ENCODE peak calls at places on chromosomes 7 and 10, in ten cellular contexts. S is sciatic nerve; U is pancreas; J is T-cell; V is effector memory CD8-positive, alpha-beta T cell; W is left cardiac atrium; N is heart right ventricle; C is activated B cell treated with CpG ODN at 0.5 μM for 24 hours; E is HepG2; D is stimulated activated effector memory CD8-positive, alpha-beta T cell treated with anti-CD3 and anti-CD28 coated beads, Interleukin-12 subunit alpha, Interleukin-12 subunit beta, amount 100 ng/mL, for 72 hours. X is an unnamed sample.

GRCh38 chr7:116785851-116786250 is 76.5 kb upstream of the CAPZA2 start:
- ATAC-seq in S (no peak), U (no peak), J (no peak), V (no peak), W (no peak), N (no peak), C (no peak), E (peak; percentile 44), D (no peak), X (no peak)

GRCh38 chr7:157016352-157017041 is 6.0 kb upstream of the MNX1 start:
- ATAC-seq in S (no peak), U (peak; percentile 41), J (no peak), V (no peak), W (no peak), N (no peak), C (no peak), E (no peak), D (peak; percentile 65), X (peak; percentile 61)

GRCh38 chr7:124856299-124856888 is 73.2 kb downstream of the POT1 start:
- ATAC-seq in S (no peak), U (peak; percentile 59), J (no peak), V (no peak), W (no peak), N (no peak), C (no peak), E (peak; percentile 50), D (no peak), X (no peak)

GRCh38 chr7:56213574-56213973 is 97.4 kb upstream of the NUPR2 start:
- ATAC-seq in S (no peak), U (no peak), J (no peak), V (no peak), W (no peak), N (no peak), C (no peak), E (no peak), D (no peak), X (no peak)

GRCh38 chr7:153514006-153514405 is 538.2 kb upstream of the DPP6 start:
- ATAC-seq in S (no peak), U (no peak), J (no peak), V (no peak), W (no peak), N (no peak), C (no peak), E (no peak), D (no peak), X (no peak)

GRCh38 chr10:35420827-35421552 is 84.7 kb downstream of the CCNY start:
- ATAC-seq in S (no peak), U (no peak), J (no peak), V (no peak), W (peak; percentile 38), N (peak; percentile 25), C (no peak), E (peak; percentile 26), D (no peak), X (no peak)

GRCh38 chr10:127089446-127089845 is 106.9 kb downstream of the INSYN2A start:
- ATAC-seq in S (no peak), U (no peak), J (no peak), V (no peak), W (no peak), N (no peak), C (no peak), E (no peak), D (no peak), X (no peak)

GRCh38 chr10:82942572-82943091 is 1067.6 kb downstream of the NRG3 start:
- ATAC-seq in S (peak; percentile 95), U (peak; percentile 70), J (no peak), V (no peak), W (peak; percentile 88), N (peak; percentile 59), C (no peak), E (no peak), D (no peak), X (no peak)

GRCh38 chr7:131235489-131236317 is 92.0 kb upstream of the MKLN1 start:
- ATAC-seq in S (peak; percentile 48), U (peak; percentile 89), J (peak; percentile 79), V (peak; percentile 74), W (peak; percentile 75), N (peak; percentile 81), C (peak; percentile 55), E (no peak), D (peak; percentile 88), X (peak; percentile 4)

GRCh38 chr7:158802535-158803199 is 26.6 kb downstream of the ESYT2 start:
- ATAC-seq in S (no peak), U (peak; percentile 74), J (no peak), V (peak; percentile 9), W (no peak), N (no peak), C (no peak), E (no peak), D (no peak), X (no peak)

GRCh38 chr10:14583252-14583651 is 191.4 kb downstream of the FAM107B start:
- ATAC-seq in S (no peak), U (no peak), J (peak; percentile 87), V (peak; percentile 69), W (peak; percentile 27), N (no peak), C (peak; percentile 74), E (no peak), D (peak; percentile 76), X (peak; percentile 92)

GRCh38 chr7:102268635-102269034 is 18.0 kb upstream of the SH2B2 start:
- ATAC-seq in S (no peak), U (no peak), J (no peak), V (no peak), W (no peak), N (no peak), C (no peak), E (no peak), D (no peak), X (no peak)

GRCh38 chr7:140674356-140674800 is 1.6 kb downstream of the ADCK2 start:
- ATAC-seq in S (no peak), U (no peak), J (no peak), V (no peak), W (no peak), N (no peak), C (peak; percentile 11), E (no peak), D (no peak), X (peak; percentile 47)

GRCh38 chr10:125156196-125156595 is 4.2 kb downstream of the CTBP2 start:
- ATAC-seq in S (no peak), U (no peak), J (no peak), V (no peak), W (no peak), N (no peak), C (no peak), E (no peak), D (no peak), X (no peak)

GRCh38 chr10:72784551-72785421 is 92.8 kb downstream of the MCU start:
- ATAC-seq in S (peak; percentile 86), U (peak; percentile 72), J (no peak), V (no peak), W (peak; percentile 85), N (peak; percentile 89), C (no peak), E (no peak), D (no peak), X (no peak)

GRCh38 chr10:10850227-10850626 is 167.4 kb upstream of the CELF2 start:
- ATAC-seq in S (peak; percentile 88), U (peak; percentile 38), J (no peak), V (no peak), W (peak; percentile 68), N (peak; percentile 79), C (no peak), E (no peak), D (no peak), X (no peak)

GRCh38 chr7:15457959-15458955 is 103.6 kb downstream of the AGMO start:
- ATAC-seq in S (peak; percentile 74), U (no peak), J (no peak), V (no peak), W (no peak), N (no peak), C (no peak), E (no peak), D (no peak), X (no peak)

GRCh38 chr7:138173548-138173947 is 97.3 kb downstream of the AKR1D1 start:
- ATAC-seq in S (no peak), U (no peak), J (no peak), V (no peak), W (no peak), N (no peak), C (no peak), E (no peak), D (no peak), X (no peak)

GRCh38 chr7:50795831-50796230 is 13.1 kb upstream of the GRB10 start:
- ATAC-seq in S (no peak), U (peak; percentile 66), J (no peak), V (no peak), W (no peak), N (no peak), C (no peak), E (peak; percentile 51), D (peak; percentile 17), X (peak; percentile 39)

GRCh38 chr10:70820976-70821750 is 5.4 kb downstream of the SGPL1 start:
- ATAC-seq in S (no peak), U (no peak), J (no peak), V (peak; percentile 51), W (no peak), N (no peak), C (no peak), E (no peak), D (peak; percentile 95), X (no peak)

GRCh38 chr10:7551891-7552731 is 114.7 kb downstream of the ITIH5 start:
- ATAC-seq in S (peak; percentile 85), U (peak; percentile 32), J (no peak), V (no peak), W (peak; percentile 77), N (peak; percentile 57), C (no peak), E (peak; percentile 55), D (no peak), X (peak; percentile 13)

GRCh38 chr10:11936389-11937152 is 106.0 kb downstream of the UPF2 start:
- ATAC-seq in S (no peak), U (no peak), J (no peak), V (no peak), W (no peak), N (no peak), C (no peak), E (no peak), D (no peak), X (no peak)

GRCh38 chr10:5873515-5873995 is 16.1 kb downstream of the ANKRD16 start:
- ATAC-seq in S (peak; percentile 55), U (peak; percentile 86), J (peak; percentile 88), V (peak; percentile 88), W (peak; percentile 75), N (peak; percentile 79), C (peak; percentile 95), E (peak; percentile 83), D (peak; percentile 79), X (peak; percentile 92)

GRCh38 chr7:132239422-132239994 is 336.8 kb downstream of the PLXNA4 start:
- ATAC-seq in S (no peak), U (no peak), J (no peak), V (no peak), W (no peak), N (no peak), C (no peak), E (no peak), D (no peak), X (no peak)

GRCh38 chr10:59553127-59553649 is 156.5 kb downstream of the SLC16A9 start:
- ATAC-seq in S (no peak), U (no peak), J (no peak), V (no peak), W (no peak), N (no peak), C (no peak), E (no peak), D (no peak), X (no peak)

GRCh38 chr10:113111900-113112853 is 162.1 kb downstream of the TCF7L2 start:
- ATAC-seq in S (peak; percentile 65), U (peak; percentile 83), J (no peak), V (no peak), W (peak; percentile 75), N (peak; percentile 80), C (no peak), E (peak; percentile 51), D (no peak), X (no peak)

GRCh38 chr7:20795881-20796280 is 9.2 kb upstream of the SP8 start:
- ATAC-seq in S (no peak), U (no peak), J (no peak), V (no peak), W (no peak), N (no peak), C (no peak), E (no peak), D (no peak), X (no peak)

GRCh38 chr7:156668130-156668741 is 27.7 kb downstream of the RNF32 start:
- ATAC-seq in S (no peak), U (peak; percentile 26), J (no peak), V (no peak), W (no peak), N (no peak), C (no peak), E (no peak), D (no peak), X (no peak)

X was measured in stimulated activated memory B cell treated with anti-CD40 and anti-IgM and Interleukin-4, amounts not matched to agents 10 μg/mL and 1 μg/mL and 100 μg/mL, for 72 hours.